ENCODE peak calls at places on chromosomes 3 and 15, in five cellular contexts. L is IMR-90, I is mesendoderm, T is H9, P is trophoblast cell. Y is an unnamed sample.

GRCh38 chr3:72355168-72355567 is 493.1 kb downstream of the SHQ1 start:
- DNase-seq in L (no peak), I (peak), T (no peak), P (no peak), Y (no peak)

GRCh38 chr3:189186093-189186492 is 14.3 kb downstream of the TPRG1 start:
- DNase-seq in L (peak), I (no peak), T (no peak), P (peak), Y (no peak)

GRCh38 chr15:85580914-85581313 is 200.5 kb downstream of the AKAP13 start:
- DNase-seq in L (no peak), I (no peak), T (no peak), P (peak), Y (no peak)

GRCh38 chr3:42488687-42489086 is 13.8 kb upstream of the VIPR1 start:
- DNase-seq in L (no peak), I (no peak), T (peak), P (no peak), Y (no peak)

GRCh38 chr3:54982807-54983206 is 54.9 kb upstream of the LRTM1 start:
- DNase-seq in L (no peak), I (no peak), T (no peak), P (peak), Y (no peak)

GRCh38 chr15:96503276-96503675 is 172.8 kb downstream of the NR2F2 start:
- DNase-seq in L (no peak), I (no peak), T (no peak), P (no peak), Y (no peak)

GRCh38 chr15:61983087-61983486 is 77.2 kb downstream of the VPS13C start:
- DNase-seq in L (no peak), I (no peak), T (no peak), P (no peak), Y (no peak)

GRCh38 chr3:38108649-38109579 is 28.0 kb downstream of the ACAA1 start:
- DNase-seq in L (no peak), I (no peak), T (peak), P (no peak), Y (no peak)

GRCh38 chr3:181796641-181797040 is 84.9 kb downstream of the SOX2 start:
- DNase-seq in L (no peak), I (no peak), T (peak), P (no peak), Y (no peak)

GRCh38 chr3:156106721-156107373 is 13.5 kb upstream of the KCNAB1 start:
- DNase-seq in L (no peak), I (peak), T (peak), P (no peak), Y (no peak)

GRCh38 chr15:45637552-45638033 is 2.8 kb downstream of the SQOR start:
- DNase-seq in L (peak), I (no peak), T (no peak), P (peak), Y (no peak)

GRCh38 chr15:43132830-43133428 is 457 bp upstream of the TMEM62 start:
- DNase-seq in L (no peak), I (no peak), T (no peak), P (peak), Y (no peak)

GRCh38 chr3:13657660-13658435 is 108.9 kb downstream of the FBLN2 start:
- DNase-seq in L (peak), I (peak), T (peak), P (peak), Y (no peak)

GRCh38 chr3:197458179-197458707 is 97.5 kb downstream of the BDH1 start:
- DNase-seq in L (peak), I (no peak), T (no peak), P (peak), Y (no peak)

GRCh38 chr3:56819016-56819809 is 17.5 kb upstream of the ARHGEF3 start:
- DNase-seq in L (no peak), I (no peak), T (no peak), P (no peak), Y (no peak)

GRCh38 chr3:119600732-119601131 is 3.0 kb downstream of the PLA1A start:
- DNase-seq in L (no peak), I (peak), T (peak), P (no peak), Y (peak)

GRCh38 chr3:178170698-178171535 is 365.3 kb upstream of the KCNMB2 start:
- DNase-seq in L (peak), I (peak), T (no peak), P (peak), Y (no peak)

GRCh38 chr3:105956311-105956710 is 87.5 kb upstream of the CBLB start:
- DNase-seq in L (no peak), I (peak), T (no peak), P (peak), Y (no peak)
- H2AK5ac ChIP-seq in L (no peak), I (no peak), T (no peak), P (no peak), Y (no peak)

GRCh38 chr3:185582871-185583270 is 3.2 kb upstream of the SENP2 start:
- DNase-seq in L (no peak), I (no peak), T (no peak), P (no peak), Y (no peak)
- H3K27ac ChIP-seq in L (no peak), I (peak), T (peak), P (no peak), Y (no peak)

GRCh38 chr3:43865887-43866528 is 175.3 kb downstream of the ABHD5 start:
- DNase-seq in L (no peak), I (no peak), T (peak), P (no peak), Y (no peak)
- H2AK5ac ChIP-seq in L (peak), I (no peak), T (no peak), P (no peak), Y (no peak)

GRCh38 chr3:100591411-100591810 is 18.0 kb upstream of the ADGRG7 start:
- DNase-seq in L (no peak), I (no peak), T (no peak), P (no peak), Y (no peak)

GRCh38 chr3:100586832-100587231 is 22.6 kb upstream of the ADGRG7 start:
- DNase-seq in L (no peak), I (no peak), T (no peak), P (no peak), Y (no peak)

GRCh38 chr3:100590840-100591147 is 18.6 kb upstream of the ADGRG7 start:
- DNase-seq in L (no peak), I (no peak), T (no peak), P (no peak), Y (no peak)

GRCh38 chr3:100588251-100588650 is 21.1 kb upstream of the ADGRG7 start:
- DNase-seq in L (no peak), I (no peak), T (no peak), P (no peak), Y (no peak)

DNA sequence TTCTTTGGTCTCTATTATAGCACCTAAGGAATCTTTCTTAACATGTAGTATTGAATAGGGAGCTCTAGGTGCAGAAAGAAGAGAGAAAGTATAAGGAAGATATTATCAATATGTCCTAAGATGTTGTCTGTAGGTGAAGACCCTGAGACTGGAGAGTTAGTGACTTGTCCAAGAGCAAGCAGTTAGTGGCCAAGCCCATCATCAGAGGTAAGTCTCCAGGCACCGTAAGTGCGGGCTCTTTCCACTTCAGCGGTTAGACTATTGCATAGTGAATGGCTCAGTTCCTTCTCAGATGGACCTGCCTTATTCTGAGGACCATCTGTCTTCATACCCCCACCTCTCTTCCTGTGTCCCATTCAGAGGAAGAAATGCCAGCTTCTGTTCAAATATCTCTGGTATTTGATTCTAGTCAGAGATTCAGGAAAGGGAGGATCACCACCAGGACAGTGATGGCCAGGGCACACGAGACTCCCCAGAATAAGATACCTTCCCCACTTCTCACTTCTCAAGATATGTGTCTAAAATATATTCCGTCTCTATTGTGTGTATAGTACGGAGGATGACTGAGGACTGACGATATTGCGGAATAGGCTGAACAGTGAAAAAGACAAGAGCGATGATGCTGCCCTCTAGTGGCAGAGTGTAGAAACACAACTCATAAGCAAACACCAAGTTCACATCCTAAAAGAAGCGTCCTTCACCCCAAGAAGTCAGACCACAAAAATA is 19.1 kb upstream of the ADGRG7 start:
- DNase-seq in L (peak), I (peak), T (peak), P (peak), Y (peak)
- H3K27ac ChIP-seq in L (no peak), I (no peak), T (no peak), P (no peak), Y (no peak)

Y was measured in neuronal stem cell.